ENCODE peak calls at places on chromosome 12, in eight cellular contexts. One of them, this sample, is unnamed.

GRCh38 chr12:63151061-63151897 is at the start of gene AVPR1A:
- DNase-seq in upper lobe of right lung: no peak
- DNase-seq in stimulated activated CD4-positive, alpha-beta T cell treated with anti-CD3 and anti-CD28 coated beads, Interleukin-4, amount 100 ng/mL, for 24 hours: no peak
- DNase-seq in heart right ventricle: peak; percentile 37
- DNase-seq in amygdala: no peak
- DNase-seq in ELF-1: peak; percentile 20
- DNase-seq in esophagus squamous epithelium: no peak
- DNase-seq in DMS153: no peak
- DNase-seq in this sample: peak; percentile 8

GRCh38 chr12:47383942-47384341 is 304.2 kb upstream of the AMIGO2 start:
- DNase-seq in esophagus squamous epithelium: no peak
- DNase-seq in DMS153: no peak
- DNase-seq in stimulated activated CD4-positive, alpha-beta T cell treated with anti-CD3 and anti-CD28 coated beads, Interleukin-4, amount 100 ng/mL, for 24 hours: no peak
- DNase-seq in upper lobe of right lung: no peak
- DNase-seq in amygdala: no peak
- DNase-seq in ELF-1: no peak
- DNase-seq in heart right ventricle: no peak
- DNase-seq in this sample: no peak

GRCh38 chr12:66678640-66679268 is at the start of gene GRIP1:
- DNase-seq in stimulated activated CD4-positive, alpha-beta T cell treated with anti-CD3 and anti-CD28 coated beads, Interleukin-4, amount 100 ng/mL, for 24 hours: no peak
- DNase-seq in DMS153: peak; percentile 43
- DNase-seq in upper lobe of right lung: no peak
- DNase-seq in amygdala: no peak
- DNase-seq in esophagus squamous epithelium: no peak
- DNase-seq in heart right ventricle: no peak
- DNase-seq in ELF-1: peak; percentile 35
- DNase-seq in this sample: peak; percentile 7

GRCh38 chr12:120709976-120710804 is at the start of gene UNC119B:
- DNase-seq in esophagus squamous epithelium: no peak
- DNase-seq in ELF-1: peak; percentile 64
- DNase-seq in amygdala: peak; percentile 16
- DNase-seq in DMS153: no peak
- DNase-seq in stimulated activated CD4-positive, alpha-beta T cell treated with anti-CD3 and anti-CD28 coated beads, Interleukin-4, amount 100 ng/mL, for 24 hours: peak; percentile 74
- DNase-seq in heart right ventricle: peak; percentile 79
- DNase-seq in upper lobe of right lung: peak; percentile 89
- DNase-seq in this sample: peak; percentile 62

GRCh38 chr12:57127710-57128518 is at the start of gene LRP1:
- DNase-seq in heart right ventricle: peak; percentile 89
- DNase-seq in DMS153: peak; percentile 59
- DNase-seq in upper lobe of right lung: peak; percentile 93
- DNase-seq in stimulated activated CD4-positive, alpha-beta T cell treated with anti-CD3 and anti-CD28 coated beads, Interleukin-4, amount 100 ng/mL, for 24 hours: peak; percentile 78
- DNase-seq in amygdala: no peak
- DNase-seq in esophagus squamous epithelium: no peak
- DNase-seq in ELF-1: peak; percentile 86
- DNase-seq in this sample: peak; percentile 95

GRCh38 chr12:109928058-109928656 is 28.1 kb downstream of the TCHP start:
- DNase-seq in ELF-1: no peak
- DNase-seq in stimulated activated CD4-positive, alpha-beta T cell treated with anti-CD3 and anti-CD28 coated beads, Interleukin-4, amount 100 ng/mL, for 24 hours: no peak
- DNase-seq in upper lobe of right lung: no peak
- DNase-seq in DMS153: no peak
- DNase-seq in heart right ventricle: no peak
- DNase-seq in amygdala: no peak
- DNase-seq in esophagus squamous epithelium: no peak
- DNase-seq in this sample: no peak

GRCh38 chr12:22821985-22822384 is 197.0 kb downstream of the ETNK1 start:
- DNase-seq in stimulated activated CD4-positive, alpha-beta T cell treated with anti-CD3 and anti-CD28 coated beads, Interleukin-4, amount 100 ng/mL, for 24 hours: no peak
- DNase-seq in amygdala: no peak
- DNase-seq in ELF-1: peak; percentile 6
- DNase-seq in heart right ventricle: no peak
- DNase-seq in esophagus squamous epithelium: no peak
- DNase-seq in DMS153: no peak
- DNase-seq in upper lobe of right lung: no peak
- DNase-seq in this sample: no peak

GRCh38 chr12:8951744-8952143 is 2.3 kb upstream of the M6PR start:
- DNase-seq in stimulated activated CD4-positive, alpha-beta T cell treated with anti-CD3 and anti-CD28 coated beads, Interleukin-4, amount 100 ng/mL, for 24 hours: peak; percentile 23
- DNase-seq in heart right ventricle: no peak
- DNase-seq in esophagus squamous epithelium: no peak
- DNase-seq in amygdala: no peak
- DNase-seq in upper lobe of right lung: no peak
- DNase-seq in DMS153: no peak
- DNase-seq in ELF-1: no peak
- DNase-seq in this sample: no peak

GRCh38 chr12:112480931-112481330 is 62.2 kb downstream of the PTPN11 start:
- DNase-seq in stimulated activated CD4-positive, alpha-beta T cell treated with anti-CD3 and anti-CD28 coated beads, Interleukin-4, amount 100 ng/mL, for 24 hours: no peak
- DNase-seq in DMS153: no peak
- DNase-seq in upper lobe of right lung: no peak
- DNase-seq in esophagus squamous epithelium: no peak
- DNase-seq in amygdala: no peak
- DNase-seq in ELF-1: no peak
- DNase-seq in heart right ventricle: no peak
- DNase-seq in this sample: no peak

GRCh38 chr12:30900351-30900750 is 26.2 kb upstream of the TSPAN11 start:
- DNase-seq in upper lobe of right lung: no peak
- DNase-seq in amygdala: no peak
- DNase-seq in heart right ventricle: no peak
- DNase-seq in stimulated activated CD4-positive, alpha-beta T cell treated with anti-CD3 and anti-CD28 coated beads, Interleukin-4, amount 100 ng/mL, for 24 hours: no peak
- DNase-seq in ELF-1: no peak
- DNase-seq in DMS153: no peak
- DNase-seq in esophagus squamous epithelium: no peak
- DNase-seq in this sample: no peak

GRCh38 chr12:112682586-112682985 is 109.0 kb upstream of the RPH3A start:
- DNase-seq in esophagus squamous epithelium: no peak
- DNase-seq in stimulated activated CD4-positive, alpha-beta T cell treated with anti-CD3 and anti-CD28 coated beads, Interleukin-4, amount 100 ng/mL, for 24 hours: no peak
- DNase-seq in ELF-1: no peak
- DNase-seq in amygdala: no peak
- DNase-seq in DMS153: no peak
- DNase-seq in heart right ventricle: no peak
- DNase-seq in upper lobe of right lung: no peak
- DNase-seq in this sample: no peak

GRCh38 chr12:24861751-24862575 is 86.9 kb downstream of the BCAT1 start:
- DNase-seq in upper lobe of right lung: no peak
- DNase-seq in esophagus squamous epithelium: no peak
- DNase-seq in ELF-1: no peak
- DNase-seq in amygdala: no peak
- DNase-seq in stimulated activated CD4-positive, alpha-beta T cell treated with anti-CD3 and anti-CD28 coated beads, Interleukin-4, amount 100 ng/mL, for 24 hours: no peak
- DNase-seq in DMS153: no peak
- DNase-seq in heart right ventricle: no peak
- DNase-seq in this sample: no peak

GRCh38 chr12:92408072-92408900 is 262.6 kb upstream of the BTG1 start:
- DNase-seq in upper lobe of right lung: no peak
- DNase-seq in heart right ventricle: peak; percentile 11
- DNase-seq in amygdala: no peak
- DNase-seq in stimulated activated CD4-positive, alpha-beta T cell treated with anti-CD3 and anti-CD28 coated beads, Interleukin-4, amount 100 ng/mL, for 24 hours: peak; percentile 58
- DNase-seq in DMS153: peak; percentile 68
- DNase-seq in esophagus squamous epithelium: no peak
- DNase-seq in ELF-1: peak; percentile 58
- DNase-seq in this sample: no peak

GRCh38 chr12:56104815-56105476 is 587 bp downstream of the PA2G4 start:
- DNase-seq in DMS153: no peak
- DNase-seq in heart right ventricle: no peak
- DNase-seq in ELF-1: peak; percentile 24
- DNase-seq in stimulated activated CD4-positive, alpha-beta T cell treated with anti-CD3 and anti-CD28 coated beads, Interleukin-4, amount 100 ng/mL, for 24 hours: peak; percentile 33
- DNase-seq in amygdala: no peak
- DNase-seq in esophagus squamous epithelium: no peak
- DNase-seq in upper lobe of right lung: no peak
- DNase-seq in this sample: peak; percentile 19

GRCh38 chr12:62899568-62900390 is 35.2 kb downstream of the PPM1H start:
- DNase-seq in DMS153: peak; percentile 74
- DNase-seq in ELF-1: no peak
- DNase-seq in upper lobe of right lung: no peak
- DNase-seq in esophagus squamous epithelium: no peak
- DNase-seq in amygdala: no peak
- DNase-seq in heart right ventricle: no peak
- DNase-seq in stimulated activated CD4-positive, alpha-beta T cell treated with anti-CD3 and anti-CD28 coated beads, Interleukin-4, amount 100 ng/mL, for 24 hours: no peak
- DNase-seq in this sample: no peak

GRCh38 chr12:101019667-101020066 is 190.4 kb downstream of the SLC5A8 start:
- DNase-seq in esophagus squamous epithelium: no peak
- DNase-seq in DMS153: no peak
- DNase-seq in amygdala: no peak
- DNase-seq in heart right ventricle: no peak
- DNase-seq in ELF-1: no peak
- DNase-seq in stimulated activated CD4-positive, alpha-beta T cell treated with anti-CD3 and anti-CD28 coated beads, Interleukin-4, amount 100 ng/mL, for 24 hours: no peak
- DNase-seq in upper lobe of right lung: no peak
- DNase-seq in this sample: no peak

GRCh38 chr12:116159593-116159992 is 117.9 kb downstream of the MED13L start:
- DNase-seq in heart right ventricle: no peak
- DNase-seq in ELF-1: no peak
- DNase-seq in stimulated activated CD4-positive, alpha-beta T cell treated with anti-CD3 and anti-CD28 coated beads, Interleukin-4, amount 100 ng/mL, for 24 hours: no peak
- DNase-seq in amygdala: no peak
- DNase-seq in upper lobe of right lung: no peak
- DNase-seq in esophagus squamous epithelium: no peak
- DNase-seq in DMS153: no peak
- DNase-seq in this sample: no peak

GRCh38 chr12:5096241-5096880 is 52.7 kb downstream of the KCNA5 start:
- DNase-seq in esophagus squamous epithelium: no peak
- DNase-seq in upper lobe of right lung: no peak
- DNase-seq in DMS153: no peak
- DNase-seq in stimulated activated CD4-positive, alpha-beta T cell treated with anti-CD3 and anti-CD28 coated beads, Interleukin-4, amount 100 ng/mL, for 24 hours: no peak
- DNase-seq in heart right ventricle: no peak
- DNase-seq in amygdala: no peak
- DNase-seq in ELF-1: peak; percentile 28
- DNase-seq in this sample: no peak

GRCh38 chr12:28158353-28158752 is 31.9 kb upstream of the CCDC91 start:
- DNase-seq in stimulated activated CD4-positive, alpha-beta T cell treated with anti-CD3 and anti-CD28 coated beads, Interleukin-4, amount 100 ng/mL, for 24 hours: no peak
- DNase-seq in esophagus squamous epithelium: no peak
- DNase-seq in DMS153: no peak
- DNase-seq in upper lobe of right lung: no peak
- DNase-seq in amygdala: no peak
- DNase-seq in ELF-1: no peak
- DNase-seq in heart right ventricle: no peak
- DNase-seq in this sample: no peak

GRCh38 chr12:49959570-49960473 is 1.9 kb upstream of the AQP5 start:
- DNase-seq in DMS153: no peak
- DNase-seq in heart right ventricle: no peak
- DNase-seq in upper lobe of right lung: peak; percentile 78
- DNase-seq in ELF-1: peak; percentile 52
- DNase-seq in amygdala: no peak
- DNase-seq in esophagus squamous epithelium: no peak
- DNase-seq in stimulated activated CD4-positive, alpha-beta T cell treated with anti-CD3 and anti-CD28 coated beads, Interleukin-4, amount 100 ng/mL, for 24 hours: no peak
- DNase-seq in this sample: peak; percentile 23

GRCh38 chr12:102031852-102032251 is 29.9 kb downstream of the WASHC3 start:
- DNase-seq in upper lobe of right lung: no peak
- DNase-seq in ELF-1: no peak
- DNase-seq in heart right ventricle: no peak
- DNase-seq in esophagus squamous epithelium: no peak
- DNase-seq in stimulated activated CD4-positive, alpha-beta T cell treated with anti-CD3 and anti-CD28 coated beads, Interleukin-4, amount 100 ng/mL, for 24 hours: no peak
- DNase-seq in amygdala: no peak
- DNase-seq in DMS153: no peak
- DNase-seq in this sample: no peak

GRCh38 chr12:54958048-54958658 is 26.4 kb downstream of the TESPA1 start:
- DNase-seq in upper lobe of right lung: no peak
- DNase-seq in DMS153: peak; percentile 65
- DNase-seq in amygdala: no peak
- DNase-seq in heart right ventricle: no peak
- DNase-seq in esophagus squamous epithelium: no peak
- DNase-seq in ELF-1: peak; percentile 40
- DNase-seq in stimulated activated CD4-positive, alpha-beta T cell treated with anti-CD3 and anti-CD28 coated beads, Interleukin-4, amount 100 ng/mL, for 24 hours: peak; percentile 71
- DNase-seq in this sample: no peak

GRCh38 chr12:109423392-109423791 is 53.7 kb downstream of the KCTD10 start:
- DNase-seq in DMS153: no peak
- DNase-seq in ELF-1: no peak
- DNase-seq in heart right ventricle: no peak
- DNase-seq in stimulated activated CD4-positive, alpha-beta T cell treated with anti-CD3 and anti-CD28 coated beads, Interleukin-4, amount 100 ng/mL, for 24 hours: no peak
- DNase-seq in esophagus squamous epithelium: no peak
- DNase-seq in upper lobe of right lung: no peak
- DNase-seq in amygdala: no peak
- DNase-seq in this sample: no peak

GRCh38 chr12:124392991-124393790 is 98.3 kb downstream of the RFLNA start:
- DNase-seq in heart right ventricle: peak; percentile 96
- DNase-seq in esophagus squamous epithelium: no peak
- DNase-seq in DMS153: peak; percentile 81
- DNase-seq in upper lobe of right lung: peak; percentile 91
- DNase-seq in ELF-1: peak; percentile 87
- DNase-seq in stimulated activated CD4-positive, alpha-beta T cell treated with anti-CD3 and anti-CD28 coated beads, Interleukin-4, amount 100 ng/mL, for 24 hours: no peak
- DNase-seq in amygdala: peak; percentile 33
- DNase-seq in this sample: peak; percentile 53

GRCh38 chr12:1738480-1738879 is 47.6 kb downstream of the ADIPOR2 start:
- DNase-seq in stimulated activated CD4-positive, alpha-beta T cell treated with anti-CD3 and anti-CD28 coated beads, Interleukin-4, amount 100 ng/mL, for 24 hours: no peak
- DNase-seq in esophagus squamous epithelium: no peak
- DNase-seq in upper lobe of right lung: no peak
- DNase-seq in heart right ventricle: no peak
- DNase-seq in DMS153: no peak
- DNase-seq in ELF-1: no peak
- DNase-seq in amygdala: no peak
- DNase-seq in this sample: no peak

This sample was measured in posterior cingulate gyrus.